ENCODE peak calls at places on chromosomes 16 and 17, in four cellular contexts. E, T, H and Y are unnamed samples. For H3K4me1, the result is how much of the 10 kb centered on the place peaks cover.

GRCh38 chr16:57578521-57579360 is 36.3 kb downstream of the ADGRG5 start:
- DNase-seq in E (no peak), T (no peak), H (no peak), Y (no peak)

GRCh38 chr16:66471264-66471663 is 44.2 kb downstream of the BEAN1 start:
- DNase-seq in E (no peak), T (no peak), H (no peak), Y (no peak)

GRCh38 chr17:63911657-63912100 is 621 bp upstream of the CSHL1 start:
- DNase-seq in E (peak), T (no peak), H (peak), Y (no peak)

GRCh38 chr16:15714393-15715172 is 64.5 kb downstream of the NDE1 start:
- DNase-seq in E (no peak), T (no peak), H (no peak), Y (no peak)

GRCh38 chr16:3461120-3461519 is 17.6 kb downstream of the NAA60 start:
- DNase-seq in E (no peak), T (no peak), H (no peak), Y (no peak)

GRCh38 chr17:59830007-59830630 is 62.6 kb downstream of the TUBD1 start:
- DNase-seq in E (peak), T (peak), H (no peak), Y (no peak)

GRCh38 chr17:58337600-58338453 is 9.2 kb upstream of the TSPOAP1 start:
- DNase-seq in E (peak), T (peak), H (no peak), Y (peak)

GRCh38 chr17:80830020-80830780 is 161.4 kb upstream of the CHMP6 start:
- DNase-seq in E (no peak), T (peak), H (no peak), Y (no peak)

GRCh38 chr17:74748529-74749261 is at the start of gene NHERF1:
- DNase-seq in E (peak), T (peak), H (peak), Y (peak)

GRCh38 chr16:81754810-81755209 is 24.3 kb upstream of the PLCG2 start:
- DNase-seq in E (no peak), T (no peak), H (no peak), Y (no peak)

GRCh38 chr17:50660042-50660886 is 25.6 kb downstream of the ABCC3 start:
- DNase-seq in E (peak), T (no peak), H (peak), Y (peak)

GRCh38 chr17:4221899-4222659 is 41.7 kb downstream of the ANKFY1 start:
- DNase-seq in E (no peak), T (no peak), H (no peak), Y (no peak)

GRCh38 chr16:65315004-65315398 is 193.1 kb upstream of the CDH11 start:
- DNase-seq in E (no peak), T (peak), H (no peak), Y (no peak)

GRCh38 chr17:3603119-3603869 is 5.9 kb downstream of the TRPV1 start:
- DNase-seq in E (peak), T (no peak), H (no peak), Y (no peak)

GRCh38 chr16:2457946-2458345 is 2.0 kb upstream of the TEDC2 start:
- DNase-seq in E (no peak), T (no peak), H (no peak), Y (no peak)

GRCh38 chr16:87850009-87851006 is 19.0 kb downstream of the SLC7A5 start:
- DNase-seq in E (peak), T (peak), H (peak), Y (peak)

GRCh38 chr16:49014300-49015188 is 267.1 kb downstream of the CBLN1 start:
- DNase-seq in E (no peak), T (no peak), H (no peak), Y (no peak)

GRCh38 chr17:1154704-1155103 is 25.1 kb downstream of the ABR start:
- DNase-seq in E (no peak), T (no peak), H (peak), Y (no peak)

GRCh38 chr17:15278381-15278780 is 13.3 kb upstream of the PMP22 start:
- DNase-seq in E (no peak), T (no peak), H (no peak), Y (no peak)

GRCh38 chr16:4136229-4136813 is 20.1 kb upstream of the ADCY9 start:
- DNase-seq in E (no peak), T (no peak), H (no peak), Y (peak)

GRCh38 chr16:291539-291938 is 8.6 kb downstream of the PDIA2 start:
- DNase-seq in E (no peak), T (no peak), H (no peak), Y (no peak)

GRCh38 chr17:82802141-82802540 is 37.7 kb downstream of the ZNF750 start:
- DNase-seq in E (peak), T (no peak), H (no peak), Y (no peak)

GRCh38 chr17:48002920-48003685 is 32.2 kb downstream of the CDK5RAP3 start:
- DNase-seq in E (no peak), T (no peak), H (peak), Y (no peak)
- TF ChIP-seq CTCF in E (no peak), T (no peak), H (peak), Y (no peak)

GRCh38 chr16:24046442-24046841 is 209.7 kb upstream of the CACNG3 start:
- DNase-seq in E (no peak), T (no peak), H (no peak), Y (no peak)
- H3K4me3 ChIP-seq in E (no peak), T (no peak), H (no peak), Y (no peak)

DNA sequence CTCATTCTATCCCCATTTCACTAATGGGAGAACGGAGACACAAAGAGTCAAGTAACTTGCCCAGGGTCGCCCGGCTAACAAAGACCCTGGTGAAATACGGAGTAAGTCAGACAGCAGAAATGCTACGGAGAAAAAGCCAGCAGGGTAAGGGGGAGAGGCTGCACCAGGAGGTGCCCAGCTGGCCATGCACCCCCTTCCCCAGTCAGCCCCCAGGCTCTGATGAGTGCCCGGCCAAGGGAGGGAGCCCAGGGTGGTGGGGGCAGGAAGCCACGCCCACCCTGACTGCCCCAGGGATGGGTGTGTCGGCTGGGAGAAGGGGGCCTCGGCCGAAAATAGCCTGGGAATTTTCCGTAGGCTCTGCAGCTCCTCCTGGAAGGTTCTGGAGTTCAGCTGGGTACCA is 4.3 kb downstream of the CARHSP1 start:
- DNase-seq in E (no peak), T (no peak), H (no peak), Y (no peak)
- H3K4me1 ChIP-seq in E (under half), T (under half), H (under half), Y (under half)

GRCh38 chr17:39462644-39463375 is 1.5 kb downstream of the CDK12 start:
- DNase-seq in E (peak), T (no peak), H (peak), Y (no peak)
- TF ChIP-seq CTCF in E (no peak), T (no peak), H (no peak), Y (no peak)

GRCh38 chr16:83023640-83024039 is 396.9 kb downstream of the CDH13 start:
- DNase-seq in E (no peak), T (no peak), H (no peak), Y (no peak)

GRCh38 chr16:83023011-83023410 is 396.2 kb downstream of the CDH13 start:
- DNase-seq in E (no peak), T (no peak), H (no peak), Y (no peak)

GRCh38 chr16:83031524-83031923 is 404.8 kb downstream of the CDH13 start:
- DNase-seq in E (peak), T (no peak), H (no peak), Y (no peak)

GRCh38 chr16:83027973-83028372 is 401.2 kb downstream of the CDH13 start:
- DNase-seq in E (no peak), T (no peak), H (no peak), Y (no peak)
- H3K4me3 ChIP-seq in E (no peak), T (no peak), H (no peak), Y (no peak)

GRCh38 chr17:78724544-78724943 is 57.5 kb downstream of the CYTH1 start:
- DNase-seq in E (no peak), T (peak), H (peak), Y (peak)
- H3K4me1 ChIP-seq in E (under half), T (half or more), H (under half), Y (under half)

DNA sequence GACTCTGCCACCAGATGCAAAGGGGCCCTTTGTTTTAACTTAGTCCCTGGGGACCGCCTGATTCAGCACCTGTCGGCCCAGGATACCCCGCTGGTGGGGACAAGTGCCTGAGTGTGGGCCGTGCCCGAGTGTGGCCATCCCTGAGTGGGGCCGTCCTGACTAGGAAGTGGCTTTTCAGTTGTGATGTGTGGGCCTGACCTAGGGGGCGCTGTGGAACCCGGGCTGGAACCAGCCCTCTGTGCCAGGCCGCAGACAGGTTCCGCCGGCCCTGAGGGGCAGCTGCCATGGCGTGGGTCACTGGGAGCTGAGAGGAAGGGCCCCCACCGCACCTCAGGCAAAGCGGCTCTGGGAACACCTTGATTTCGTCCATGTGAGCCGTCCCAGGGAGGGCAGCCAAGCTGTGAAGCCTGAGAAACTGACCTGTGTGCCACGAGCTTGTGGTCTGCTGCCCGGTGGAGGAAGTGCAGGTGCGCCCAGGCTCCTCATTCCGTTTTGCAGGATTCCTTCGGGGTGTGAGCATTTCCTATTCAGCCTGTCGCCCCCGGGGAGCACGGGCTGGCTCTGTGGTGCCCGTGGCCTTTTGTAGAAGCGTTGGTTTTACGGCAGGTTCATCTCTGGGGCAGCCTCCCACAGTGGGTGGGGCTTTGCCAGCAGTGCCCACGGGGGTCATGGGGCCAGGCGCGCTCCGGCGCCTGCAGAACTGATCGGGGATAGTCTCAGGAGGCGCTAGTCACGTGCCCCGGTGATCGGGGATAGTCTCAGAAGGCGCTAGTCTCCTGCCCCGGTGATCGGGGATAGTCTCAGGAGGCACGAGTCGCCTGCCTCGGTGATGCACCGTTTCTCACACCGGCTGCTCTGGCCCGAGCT is 5.3 kb downstream of the RPL13 start:
- DNase-seq in E (peak), T (peak), H (peak), Y (peak)
- TF ChIP-seq CTCF in E (peak), T (peak), H (peak), Y (peak)

DNA sequence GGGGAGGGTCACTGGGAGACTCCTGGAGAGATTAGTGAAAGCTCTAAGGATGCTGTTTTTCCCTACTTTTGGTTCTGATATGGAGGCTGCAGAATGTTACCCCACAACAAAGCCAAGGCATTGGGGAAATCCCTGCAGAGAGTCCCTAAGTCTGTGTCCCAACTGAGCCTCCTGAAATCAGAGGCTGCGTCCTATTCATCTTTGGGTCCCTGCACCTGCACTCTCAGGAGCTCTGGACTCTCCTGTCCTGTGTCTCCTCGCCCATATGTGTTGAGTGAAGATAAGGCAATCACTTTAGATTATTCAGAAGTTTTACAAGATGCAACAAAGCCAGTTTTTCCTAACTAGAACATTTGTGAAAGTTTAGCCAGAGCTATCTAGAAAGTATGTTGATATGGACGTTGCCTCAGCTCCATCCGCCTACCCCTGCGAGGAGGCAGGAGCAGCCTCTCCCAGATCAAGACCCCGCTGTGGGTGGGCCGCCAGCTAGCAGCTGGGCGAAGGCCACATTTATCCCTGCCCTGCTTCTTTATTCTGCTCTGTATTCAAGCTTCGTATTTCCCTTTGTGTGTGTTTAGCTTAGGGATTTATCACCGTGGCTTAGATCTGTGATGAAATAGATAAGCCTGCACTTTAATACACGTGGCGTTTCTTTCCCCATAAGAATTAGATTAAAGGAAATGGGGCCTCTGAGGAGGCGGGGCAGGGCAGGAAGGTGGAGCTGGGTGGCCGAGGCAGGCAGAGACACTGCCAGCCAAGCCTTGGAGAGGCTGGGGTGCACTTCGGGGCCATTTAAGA is 37.4 kb downstream of the SHISA6 start:
- DNase-seq in E (no peak), T (no peak), H (no peak), Y (no peak)
- H3K4me3 ChIP-seq in E (no peak), T (no peak), H (no peak), Y (no peak)